ENCODE peak calls at places on chromosomes 12 and 14, in ten cellular contexts. One of them, this sample, is unnamed.

GRCh38 chr12:128644664-128645296 is 179.0 kb downstream of the SLC15A4 start:
- DNase-seq in stimulated activated effector memory CD8-positive, alpha-beta T cell treated with anti-CD3 and anti-CD28 coated beads, Interleukin-12 subunit alpha, Interleukin-12 subunit beta, amount 100 ng/mL, for 72 hours: peak; percentile 34
- DNase-seq in cardiac septum: no peak
- DNase-seq in Kasumi-1: peak; percentile 1
- DNase-seq in NCI-H1417: peak; percentile 71
- DNase-seq in T-helper 2 cell: peak; percentile 20
- DNase-seq in MCF 10A: peak; percentile 6
- DNase-seq in RPMI7951: no peak
- DNase-seq in nucleus accumbens: no peak
- DNase-seq in ELR: peak; percentile 1
- DNase-seq in this sample: peak; percentile 33

GRCh38 chr14:71943695-71944018 is 11.4 kb downstream of the RGS6 start:
- DNase-seq in stimulated activated effector memory CD8-positive, alpha-beta T cell treated with anti-CD3 and anti-CD28 coated beads, Interleukin-12 subunit alpha, Interleukin-12 subunit beta, amount 100 ng/mL, for 72 hours: no peak
- DNase-seq in cardiac septum: no peak
- DNase-seq in Kasumi-1: no peak
- DNase-seq in NCI-H1417: no peak
- DNase-seq in T-helper 2 cell: no peak
- DNase-seq in MCF 10A: no peak
- DNase-seq in RPMI7951: no peak
- DNase-seq in nucleus accumbens: no peak
- DNase-seq in ELR: no peak
- DNase-seq in this sample: no peak

GRCh38 chr12:67457799-67458680 is 188.9 kb downstream of the CAND1 start:
- DNase-seq in stimulated activated effector memory CD8-positive, alpha-beta T cell treated with anti-CD3 and anti-CD28 coated beads, Interleukin-12 subunit alpha, Interleukin-12 subunit beta, amount 100 ng/mL, for 72 hours: no peak
- DNase-seq in cardiac septum: no peak
- DNase-seq in Kasumi-1: peak; percentile 50
- DNase-seq in NCI-H1417: no peak
- DNase-seq in T-helper 2 cell: no peak
- DNase-seq in MCF 10A: peak; percentile 13
- DNase-seq in RPMI7951: no peak
- DNase-seq in nucleus accumbens: no peak
- DNase-seq in ELR: no peak
- DNase-seq in this sample: no peak

GRCh38 chr12:63882844-63883243 is 38.3 kb downstream of the SRGAP1 start:
- DNase-seq in stimulated activated effector memory CD8-positive, alpha-beta T cell treated with anti-CD3 and anti-CD28 coated beads, Interleukin-12 subunit alpha, Interleukin-12 subunit beta, amount 100 ng/mL, for 72 hours: no peak
- DNase-seq in cardiac septum: no peak
- DNase-seq in Kasumi-1: no peak
- DNase-seq in NCI-H1417: peak; percentile 34
- DNase-seq in T-helper 2 cell: no peak
- DNase-seq in MCF 10A: no peak
- DNase-seq in RPMI7951: no peak
- DNase-seq in nucleus accumbens: no peak
- DNase-seq in ELR: no peak
- DNase-seq in this sample: no peak

GRCh38 chr12:62260733-62261683 is 804 bp downstream of the USP15 start:
- DNase-seq in stimulated activated effector memory CD8-positive, alpha-beta T cell treated with anti-CD3 and anti-CD28 coated beads, Interleukin-12 subunit alpha, Interleukin-12 subunit beta, amount 100 ng/mL, for 72 hours: no peak
- DNase-seq in cardiac septum: peak; percentile 84
- DNase-seq in Kasumi-1: peak; percentile 99
- DNase-seq in NCI-H1417: peak; percentile 78
- DNase-seq in T-helper 2 cell: peak; percentile 85
- DNase-seq in MCF 10A: peak; percentile 47
- DNase-seq in RPMI7951: peak; percentile 45
- DNase-seq in nucleus accumbens: peak; percentile 28
- DNase-seq in ELR: peak; percentile 67
- DNase-seq in this sample: peak; percentile 96

GRCh38 chr12:104612381-104612780 is 155.6 kb downstream of the CHST11 start:
- DNase-seq in stimulated activated effector memory CD8-positive, alpha-beta T cell treated with anti-CD3 and anti-CD28 coated beads, Interleukin-12 subunit alpha, Interleukin-12 subunit beta, amount 100 ng/mL, for 72 hours: no peak
- DNase-seq in cardiac septum: no peak
- DNase-seq in Kasumi-1: no peak
- DNase-seq in NCI-H1417: no peak
- DNase-seq in T-helper 2 cell: no peak
- DNase-seq in MCF 10A: no peak
- DNase-seq in RPMI7951: no peak
- DNase-seq in nucleus accumbens: no peak
- DNase-seq in ELR: no peak
- DNase-seq in this sample: no peak

GRCh38 chr14:67241416-67242362 is at the start of gene PALS1:
- DNase-seq in stimulated activated effector memory CD8-positive, alpha-beta T cell treated with anti-CD3 and anti-CD28 coated beads, Interleukin-12 subunit alpha, Interleukin-12 subunit beta, amount 100 ng/mL, for 72 hours: no peak
- DNase-seq in cardiac septum: no peak
- DNase-seq in Kasumi-1: peak; percentile 56
- DNase-seq in NCI-H1417: no peak
- DNase-seq in T-helper 2 cell: no peak
- DNase-seq in MCF 10A: peak; percentile 70
- DNase-seq in RPMI7951: peak; percentile 70
- DNase-seq in nucleus accumbens: peak; percentile 48
- DNase-seq in ELR: peak; percentile 92
- DNase-seq in this sample: peak; percentile 31

GRCh38 chr12:45779936-45780335 is 50.4 kb downstream of the ARID2 start:
- DNase-seq in stimulated activated effector memory CD8-positive, alpha-beta T cell treated with anti-CD3 and anti-CD28 coated beads, Interleukin-12 subunit alpha, Interleukin-12 subunit beta, amount 100 ng/mL, for 72 hours: no peak
- DNase-seq in cardiac septum: no peak
- DNase-seq in Kasumi-1: no peak
- DNase-seq in NCI-H1417: no peak
- DNase-seq in T-helper 2 cell: no peak
- DNase-seq in MCF 10A: no peak
- DNase-seq in RPMI7951: no peak
- DNase-seq in nucleus accumbens: no peak
- DNase-seq in ELR: no peak
- DNase-seq in this sample: no peak

GRCh38 chr12:43914391-43914790 is 78.5 kb downstream of the TMEM117 start:
- DNase-seq in stimulated activated effector memory CD8-positive, alpha-beta T cell treated with anti-CD3 and anti-CD28 coated beads, Interleukin-12 subunit alpha, Interleukin-12 subunit beta, amount 100 ng/mL, for 72 hours: no peak
- DNase-seq in cardiac septum: no peak
- DNase-seq in Kasumi-1: no peak
- DNase-seq in NCI-H1417: no peak
- DNase-seq in T-helper 2 cell: no peak
- DNase-seq in MCF 10A: no peak
- DNase-seq in RPMI7951: no peak
- DNase-seq in nucleus accumbens: no peak
- DNase-seq in ELR: no peak
- DNase-seq in this sample: no peak

GRCh38 chr14:83300454-83301064 is 1766.9 kb upstream of the SEL1L start:
- DNase-seq in stimulated activated effector memory CD8-positive, alpha-beta T cell treated with anti-CD3 and anti-CD28 coated beads, Interleukin-12 subunit alpha, Interleukin-12 subunit beta, amount 100 ng/mL, for 72 hours: no peak
- DNase-seq in cardiac septum: no peak
- DNase-seq in Kasumi-1: peak; percentile 75
- DNase-seq in NCI-H1417: peak; percentile 68
- DNase-seq in T-helper 2 cell: peak; percentile 1
- DNase-seq in MCF 10A: peak; percentile 52
- DNase-seq in RPMI7951: peak; percentile 11
- DNase-seq in nucleus accumbens: no peak
- DNase-seq in ELR: peak; percentile 35
- DNase-seq in this sample: peak; percentile 31

GRCh38 chr14:59267046-59267445 is 78.6 kb downstream of the DAAM1 start:
- DNase-seq in stimulated activated effector memory CD8-positive, alpha-beta T cell treated with anti-CD3 and anti-CD28 coated beads, Interleukin-12 subunit alpha, Interleukin-12 subunit beta, amount 100 ng/mL, for 72 hours: no peak
- DNase-seq in cardiac septum: no peak
- DNase-seq in Kasumi-1: no peak
- DNase-seq in NCI-H1417: no peak
- DNase-seq in T-helper 2 cell: no peak
- DNase-seq in MCF 10A: no peak
- DNase-seq in RPMI7951: no peak
- DNase-seq in nucleus accumbens: no peak
- DNase-seq in ELR: peak; percentile 28
- DNase-seq in this sample: no peak

GRCh38 chr14:54686219-54686870 is 119.4 kb downstream of the SAMD4A start:
- DNase-seq in stimulated activated effector memory CD8-positive, alpha-beta T cell treated with anti-CD3 and anti-CD28 coated beads, Interleukin-12 subunit alpha, Interleukin-12 subunit beta, amount 100 ng/mL, for 72 hours: no peak
- DNase-seq in cardiac septum: no peak
- DNase-seq in Kasumi-1: no peak
- DNase-seq in NCI-H1417: no peak
- DNase-seq in T-helper 2 cell: no peak
- DNase-seq in MCF 10A: peak; percentile 66
- DNase-seq in RPMI7951: peak; percentile 79
- DNase-seq in nucleus accumbens: no peak
- DNase-seq in ELR: peak; percentile 87
- DNase-seq in this sample: no peak

GRCh38 chr14:69036757-69037506 is 57.8 kb upstream of the ACTN1 start:
- DNase-seq in stimulated activated effector memory CD8-positive, alpha-beta T cell treated with anti-CD3 and anti-CD28 coated beads, Interleukin-12 subunit alpha, Interleukin-12 subunit beta, amount 100 ng/mL, for 72 hours: no peak
- DNase-seq in cardiac septum: no peak
- DNase-seq in Kasumi-1: no peak
- DNase-seq in NCI-H1417: no peak
- DNase-seq in T-helper 2 cell: no peak
- DNase-seq in MCF 10A: no peak
- DNase-seq in RPMI7951: no peak
- DNase-seq in nucleus accumbens: no peak
- DNase-seq in ELR: peak; percentile 17
- DNase-seq in this sample: no peak

GRCh38 chr12:48165089-48166031 is 8.0 kb upstream of the ASB8 start:
- DNase-seq in stimulated activated effector memory CD8-positive, alpha-beta T cell treated with anti-CD3 and anti-CD28 coated beads, Interleukin-12 subunit alpha, Interleukin-12 subunit beta, amount 100 ng/mL, for 72 hours: peak; percentile 38
- DNase-seq in cardiac septum: no peak
- DNase-seq in Kasumi-1: peak; percentile 73
- DNase-seq in NCI-H1417: peak; percentile 88
- DNase-seq in T-helper 2 cell: peak; percentile 77
- DNase-seq in MCF 10A: peak; percentile 72
- DNase-seq in RPMI7951: peak; percentile 49
- DNase-seq in nucleus accumbens: no peak
- DNase-seq in ELR: peak; percentile 70
- DNase-seq in this sample: peak; percentile 62

GRCh38 chr12:106074706-106075392 is 63.9 kb downstream of the NUAK1 start:
- DNase-seq in stimulated activated effector memory CD8-positive, alpha-beta T cell treated with anti-CD3 and anti-CD28 coated beads, Interleukin-12 subunit alpha, Interleukin-12 subunit beta, amount 100 ng/mL, for 72 hours: no peak
- DNase-seq in cardiac septum: no peak
- DNase-seq in Kasumi-1: no peak
- DNase-seq in NCI-H1417: peak; percentile 11
- DNase-seq in T-helper 2 cell: no peak
- DNase-seq in MCF 10A: no peak
- DNase-seq in RPMI7951: peak; percentile 87
- DNase-seq in nucleus accumbens: no peak
- DNase-seq in ELR: no peak
- DNase-seq in this sample: no peak

GRCh38 chr12:30515351-30515750 is 180.3 kb downstream of the IPO8 start:
- DNase-seq in stimulated activated effector memory CD8-positive, alpha-beta T cell treated with anti-CD3 and anti-CD28 coated beads, Interleukin-12 subunit alpha, Interleukin-12 subunit beta, amount 100 ng/mL, for 72 hours: no peak
- DNase-seq in cardiac septum: no peak
- DNase-seq in Kasumi-1: peak; percentile 20
- DNase-seq in NCI-H1417: no peak
- DNase-seq in T-helper 2 cell: no peak
- DNase-seq in MCF 10A: peak; percentile 3
- DNase-seq in RPMI7951: peak; percentile 4
- DNase-seq in nucleus accumbens: no peak
- DNase-seq in ELR: peak; percentile 3
- DNase-seq in this sample: peak; percentile 14

GRCh38 chr14:61616524-61617185 is 78.7 kb upstream of the HIF1A start:
- DNase-seq in stimulated activated effector memory CD8-positive, alpha-beta T cell treated with anti-CD3 and anti-CD28 coated beads, Interleukin-12 subunit alpha, Interleukin-12 subunit beta, amount 100 ng/mL, for 72 hours: no peak
- DNase-seq in cardiac septum: no peak
- DNase-seq in Kasumi-1: no peak
- DNase-seq in NCI-H1417: no peak
- DNase-seq in T-helper 2 cell: no peak
- DNase-seq in MCF 10A: peak; percentile 45
- DNase-seq in RPMI7951: peak; percentile 82
- DNase-seq in nucleus accumbens: no peak
- DNase-seq in ELR: peak; percentile 70
- DNase-seq in this sample: no peak

GRCh38 chr12:131177599-131177998 is 223.9 kb downstream of the ADGRD1 start:
- DNase-seq in stimulated activated effector memory CD8-positive, alpha-beta T cell treated with anti-CD3 and anti-CD28 coated beads, Interleukin-12 subunit alpha, Interleukin-12 subunit beta, amount 100 ng/mL, for 72 hours: no peak
- DNase-seq in cardiac septum: no peak
- DNase-seq in Kasumi-1: no peak
- DNase-seq in NCI-H1417: no peak
- DNase-seq in T-helper 2 cell: no peak
- DNase-seq in MCF 10A: no peak
- DNase-seq in RPMI7951: no peak
- DNase-seq in nucleus accumbens: no peak
- DNase-seq in ELR: no peak
- DNase-seq in this sample: no peak

GRCh38 chr12:118126119-118126757 is 9.7 kb upstream of the PEBP1 start:
- DNase-seq in stimulated activated effector memory CD8-positive, alpha-beta T cell treated with anti-CD3 and anti-CD28 coated beads, Interleukin-12 subunit alpha, Interleukin-12 subunit beta, amount 100 ng/mL, for 72 hours: no peak
- DNase-seq in cardiac septum: no peak
- DNase-seq in Kasumi-1: no peak
- DNase-seq in NCI-H1417: no peak
- DNase-seq in T-helper 2 cell: no peak
- DNase-seq in MCF 10A: no peak
- DNase-seq in RPMI7951: no peak
- DNase-seq in nucleus accumbens: no peak
- DNase-seq in ELR: no peak
- DNase-seq in this sample: no peak

GRCh38 chr12:56338643-56339422 is at the start of gene IL23A:
- DNase-seq in stimulated activated effector memory CD8-positive, alpha-beta T cell treated with anti-CD3 and anti-CD28 coated beads, Interleukin-12 subunit alpha, Interleukin-12 subunit beta, amount 100 ng/mL, for 72 hours: peak; percentile 58
- DNase-seq in cardiac septum: no peak
- DNase-seq in Kasumi-1: no peak
- DNase-seq in NCI-H1417: peak; percentile 92
- DNase-seq in T-helper 2 cell: peak; percentile 84
- DNase-seq in MCF 10A: peak; percentile 33
- DNase-seq in RPMI7951: no peak
- DNase-seq in nucleus accumbens: no peak
- DNase-seq in ELR: peak; percentile 66
- DNase-seq in this sample: peak; percentile 76

GRCh38 chr12:55705802-55706402 is 1.8 kb downstream of the ITGA7 start:
- DNase-seq in stimulated activated effector memory CD8-positive, alpha-beta T cell treated with anti-CD3 and anti-CD28 coated beads, Interleukin-12 subunit alpha, Interleukin-12 subunit beta, amount 100 ng/mL, for 72 hours: no peak
- DNase-seq in cardiac septum: no peak
- DNase-seq in Kasumi-1: no peak
- DNase-seq in NCI-H1417: no peak
- DNase-seq in T-helper 2 cell: no peak
- DNase-seq in MCF 10A: no peak
- DNase-seq in RPMI7951: no peak
- DNase-seq in nucleus accumbens: no peak
- DNase-seq in ELR: no peak
- DNase-seq in this sample: no peak

GRCh38 chr12:17982556-17982955 is 107.4 kb downstream of the RERGL start:
- DNase-seq in stimulated activated effector memory CD8-positive, alpha-beta T cell treated with anti-CD3 and anti-CD28 coated beads, Interleukin-12 subunit alpha, Interleukin-12 subunit beta, amount 100 ng/mL, for 72 hours: no peak
- DNase-seq in cardiac septum: no peak
- DNase-seq in Kasumi-1: no peak
- DNase-seq in NCI-H1417: no peak
- DNase-seq in T-helper 2 cell: no peak
- DNase-seq in MCF 10A: peak; percentile 10
- DNase-seq in RPMI7951: no peak
- DNase-seq in nucleus accumbens: no peak
- DNase-seq in ELR: no peak
- DNase-seq in this sample: no peak

GRCh38 chr14:65351493-65352224 is 60.9 kb upstream of the FUT8 start:
- DNase-seq in stimulated activated effector memory CD8-positive, alpha-beta T cell treated with anti-CD3 and anti-CD28 coated beads, Interleukin-12 subunit alpha, Interleukin-12 subunit beta, amount 100 ng/mL, for 72 hours: no peak
- DNase-seq in cardiac septum: no peak
- DNase-seq in Kasumi-1: no peak
- DNase-seq in NCI-H1417: no peak
- DNase-seq in T-helper 2 cell: no peak
- DNase-seq in MCF 10A: no peak
- DNase-seq in RPMI7951: no peak
- DNase-seq in nucleus accumbens: no peak
- DNase-seq in ELR: no peak
- DNase-seq in this sample: no peak

GRCh38 chr14:36655571-36655962 is 6.1 kb upstream of the PAX9 start:
- DNase-seq in stimulated activated effector memory CD8-positive, alpha-beta T cell treated with anti-CD3 and anti-CD28 coated beads, Interleukin-12 subunit alpha, Interleukin-12 subunit beta, amount 100 ng/mL, for 72 hours: no peak
- DNase-seq in cardiac septum: no peak
- DNase-seq in Kasumi-1: no peak
- DNase-seq in NCI-H1417: no peak
- DNase-seq in T-helper 2 cell: no peak
- DNase-seq in MCF 10A: no peak
- DNase-seq in RPMI7951: no peak
- DNase-seq in nucleus accumbens: no peak
- DNase-seq in ELR: no peak
- DNase-seq in this sample: no peak

GRCh38 chr12:104788848-104789271 is 169.2 kb downstream of the SLC41A2 start:
- DNase-seq in stimulated activated effector memory CD8-positive, alpha-beta T cell treated with anti-CD3 and anti-CD28 coated beads, Interleukin-12 subunit alpha, Interleukin-12 subunit beta, amount 100 ng/mL, for 72 hours: no peak
- DNase-seq in cardiac septum: no peak
- DNase-seq in Kasumi-1: peak; percentile 23
- DNase-seq in NCI-H1417: peak; percentile 57
- DNase-seq in T-helper 2 cell: no peak
- DNase-seq in MCF 10A: no peak
- DNase-seq in RPMI7951: no peak
- DNase-seq in nucleus accumbens: no peak
- DNase-seq in ELR: no peak
- DNase-seq in this sample: no peak

GRCh38 chr14:37251778-37252177 is 54.0 kb downstream of the MIPOL1 start:
- DNase-seq in stimulated activated effector memory CD8-positive, alpha-beta T cell treated with anti-CD3 and anti-CD28 coated beads, Interleukin-12 subunit alpha, Interleukin-12 subunit beta, amount 100 ng/mL, for 72 hours: no peak
- DNase-seq in cardiac septum: no peak
- DNase-seq in Kasumi-1: peak; percentile 38
- DNase-seq in NCI-H1417: peak; percentile 71
- DNase-seq in T-helper 2 cell: no peak
- DNase-seq in MCF 10A: no peak
- DNase-seq in RPMI7951: no peak
- DNase-seq in nucleus accumbens: no peak
- DNase-seq in ELR: peak; percentile 15
- DNase-seq in this sample: no peak

GRCh38 chr14:104600141-104600643 is 4.4 kb downstream of the TMEM179 start:
- DNase-seq in stimulated activated effector memory CD8-positive, alpha-beta T cell treated with anti-CD3 and anti-CD28 coated beads, Interleukin-12 subunit alpha, Interleukin-12 subunit beta, amount 100 ng/mL, for 72 hours: no peak
- DNase-seq in cardiac septum: no peak
- DNase-seq in Kasumi-1: no peak
- DNase-seq in NCI-H1417: peak; percentile 92
- DNase-seq in T-helper 2 cell: no peak
- DNase-seq in MCF 10A: no peak
- DNase-seq in RPMI7951: peak; percentile 24
- DNase-seq in nucleus accumbens: no peak
- DNase-seq in ELR: peak; percentile 17
- DNase-seq in this sample: no peak

GRCh38 chr14:106442857-106443256 is 916.5 kb downstream of the TMEM121 start:
- DNase-seq in stimulated activated effector memory CD8-positive, alpha-beta T cell treated with anti-CD3 and anti-CD28 coated beads, Interleukin-12 subunit alpha, Interleukin-12 subunit beta, amount 100 ng/mL, for 72 hours: no peak
- DNase-seq in cardiac septum: no peak
- DNase-seq in Kasumi-1: peak; percentile 7
- DNase-seq in NCI-H1417: no peak
- DNase-seq in T-helper 2 cell: peak; percentile 42
- DNase-seq in MCF 10A: peak; percentile 14
- DNase-seq in RPMI7951: no peak
- DNase-seq in nucleus accumbens: no peak
- DNase-seq in ELR: no peak
- DNase-seq in this sample: peak; percentile 77